ENCODE peak calls at places on chromosomes 4 and X, in four cellular contexts. G is HepG2, Y is NT2/D1, J is GM12878. X is an unnamed sample.

GRCh38 chr4:180058731-180059215 is 2184.4 kb upstream of the TENM3 start:
- DNase-seq in G (no peak), Y (peak), J (no peak), X (peak)

GRCh38 chr4:26116057-26116456 is 202.0 kb downstream of the SMIM20 start:
- DNase-seq in G (no peak), Y (no peak), J (no peak), X (no peak)

GRCh38 chrX:30489323-30489722 is 88.2 kb downstream of the TASL start:
- DNase-seq in G (peak), Y (no peak), J (no peak), X (no peak)

GRCh38 chr4:80264352-80264647 is 2.2 kb upstream of the FGF5 start:
- DNase-seq in G (no peak), Y (no peak), J (no peak), X (no peak)

GRCh38 chrX:130343411-130343810 is 3.7 kb downstream of the SLC25A14 start:
- DNase-seq in G (no peak), Y (no peak), J (no peak), X (no peak)

GRCh38 chrX:87621697-87622096 is 104.1 kb downstream of the KLHL4 start:
- DNase-seq in G (no peak), Y (no peak), J (no peak), X (no peak)

GRCh38 chr4:3201718-3202702 is 46.9 kb upstream of the MSANTD1 start:
- DNase-seq in G (peak), Y (no peak), J (peak), X (no peak)

GRCh38 chrX:149829751-149830191 is 48.0 kb downstream of the MAGEA9 start:
- DNase-seq in G (no peak), Y (no peak), J (peak), X (no peak)

GRCh38 chrX:39577976-39578962 is 519.5 kb downstream of the BCOR start:
- DNase-seq in G (no peak), Y (no peak), J (peak), X (no peak)

GRCh38 chrX:33211356-33212254 is at the start of gene DMD:
- DNase-seq in G (peak), Y (no peak), J (no peak), X (no peak)

GRCh38 chrX:120753413-120754251 is 122.0 kb downstream of the CT47B1 start:
- DNase-seq in G (no peak), Y (no peak), J (no peak), X (no peak)

GRCh38 chr4:183455431-183456145 is 11.2 kb downstream of the CDKN2AIP start:
- DNase-seq in G (no peak), Y (no peak), J (no peak), X (no peak)

GRCh38 chr4:56314207-56314915 is 72.9 kb downstream of the AASDH start:
- DNase-seq in G (no peak), Y (no peak), J (no peak), X (no peak)

DNA sequence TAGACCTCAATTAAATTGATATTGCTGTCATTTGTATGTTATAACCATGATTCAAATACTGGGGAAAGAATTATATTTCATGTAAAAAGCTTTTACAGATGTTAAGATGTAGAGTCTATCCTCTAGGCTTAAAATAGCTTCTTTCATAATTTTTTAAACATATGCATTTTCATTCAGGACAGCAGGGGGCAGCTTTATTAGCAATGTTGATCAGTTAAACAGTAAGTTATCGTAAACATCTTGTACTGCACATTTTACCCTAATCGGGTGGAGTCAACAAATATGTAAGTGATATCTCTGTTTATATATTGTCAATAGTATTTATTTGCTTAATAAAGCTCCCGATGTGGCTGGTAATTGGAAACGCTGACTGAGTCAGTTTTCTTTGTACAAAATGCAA is 142.5 kb upstream of the MED14 start:
- DNase-seq in G (peak), Y (no peak), J (no peak), X (no peak)
- TF ChIP-seq SUZ12 in G (no peak), Y (no peak), J (no peak), X (no peak)

GRCh38 chrX:134628663-134629062 is 29.6 kb downstream of the PLAC1 start:
- DNase-seq in G (no peak), Y (no peak), J (no peak), X (no peak)

GRCh38 chrX:134633832-134634231 is 24.4 kb downstream of the PLAC1 start:
- DNase-seq in G (no peak), Y (no peak), J (no peak), X (no peak)

GRCh38 chrX:134634691-134635090 is 23.6 kb downstream of the PLAC1 start:
- DNase-seq in G (no peak), Y (no peak), J (no peak), X (no peak)

GRCh38 chrX:134631404-134632346 is 26.6 kb downstream of the PLAC1 start:
- DNase-seq in G (no peak), Y (no peak), J (no peak), X (no peak)

GRCh38 chrX:134632386-134632785 is 25.9 kb downstream of the PLAC1 start:
- DNase-seq in G (no peak), Y (no peak), J (no peak), X (no peak)
- TF ChIP-seq SUZ12 in G (no peak), Y (no peak), J (no peak), X (no peak)

DNA sequence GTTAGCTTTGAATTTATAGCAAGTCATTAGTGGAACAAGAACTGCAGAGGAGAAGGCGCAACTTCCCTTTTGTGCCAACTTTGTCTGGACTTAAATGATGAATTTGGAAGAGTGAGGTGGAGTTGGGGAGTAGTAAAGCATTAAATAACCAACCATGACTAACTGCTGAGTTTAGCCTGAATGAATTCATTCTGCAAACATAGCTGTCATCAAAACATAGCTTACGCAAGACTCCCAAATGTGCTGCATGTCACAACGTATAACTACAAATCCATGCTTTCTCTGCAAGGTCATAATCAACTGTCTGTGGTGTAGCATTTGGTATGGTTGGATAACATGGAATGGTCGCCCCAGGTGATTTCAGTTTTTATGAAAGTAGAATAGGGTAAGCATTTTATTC is 75.9 kb upstream of the RPL34 start:
- DNase-seq in G (peak), Y (no peak), J (no peak), X (no peak)
- TF ChIP-seq SUZ12 in G (no peak), Y (no peak), J (no peak), X (no peak)

DNA sequence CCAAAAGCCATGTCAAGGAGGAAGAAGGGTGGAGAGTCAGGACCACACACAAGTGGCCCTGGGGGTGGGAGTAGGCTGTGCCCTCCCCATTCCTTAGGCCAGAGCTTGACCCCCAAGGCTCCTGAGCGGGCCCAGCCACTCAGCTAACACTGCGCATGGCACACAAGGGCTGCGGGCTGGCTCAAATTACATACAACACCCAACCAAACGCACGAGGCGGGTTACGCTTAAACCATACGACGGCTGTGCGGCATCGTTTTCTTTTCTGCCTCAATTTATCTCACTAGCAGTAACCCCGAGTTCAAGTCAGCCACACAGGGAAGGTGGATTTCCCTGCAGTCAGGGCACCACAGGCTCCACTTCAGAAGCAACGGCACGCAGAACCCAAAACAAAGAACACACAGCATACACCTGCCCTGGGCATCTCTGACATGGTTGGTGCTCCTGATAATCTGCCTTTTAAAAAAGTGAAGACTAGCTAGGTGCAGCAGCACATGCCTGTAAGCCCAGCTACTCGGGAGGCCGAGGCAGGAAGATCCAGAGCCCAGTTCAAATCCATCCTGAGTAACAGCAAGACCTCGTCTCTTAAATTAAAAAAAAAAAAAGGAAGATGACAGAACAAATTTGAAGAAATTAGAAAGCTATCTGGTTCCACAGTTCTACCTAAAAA is 2.9 kb downstream of the GAK start:
- DNase-seq in G (no peak), Y (no peak), J (no peak), X (no peak)
- TF ChIP-seq SUZ12 in G (no peak), Y (no peak), J (no peak), X (no peak)

GRCh38 chrX:74593593-74593992 is 20.8 kb downstream of the RLIM start:
- DNase-seq in G (no peak), Y (no peak), J (no peak), X (no peak)
- TF ChIP-seq SUZ12 in G (no peak), Y (no peak), J (no peak), X (no peak)

X was measured in HEK293T.